ENCODE peak calls at places on chromosomes 13 and 19, in six cellular contexts. Z is HT1080, G is T-cell, E is activated T-cell treated with anti-CD3 and anti-CD28 coated beads for 1 hour, S is head of caudate nucleus, U is activated gamma-delta T cell treated with Interleukin-2 at 50 U/mL for 16 hours. L is an unnamed sample.

GRCh38 chr13:109974354-109974753 is 188.0 kb upstream of the IRS2 start:
- DNase-seq in Z (no peak), G (no peak), E (no peak), S (no peak), U (no peak), L (no peak)

GRCh38 chr13:77384999-77385398 is 58.1 kb upstream of the MYCBP2 start:
- DNase-seq in Z (no peak), G (no peak), E (no peak), S (no peak), U (no peak), L (no peak)

GRCh38 chr19:51125421-51126075 is 842 bp downstream of the SIGLEC9 start:
- DNase-seq in Z (no peak), G (no peak), E (no peak), S (no peak), U (no peak), L (no peak)

GRCh38 chr13:20833900-20834679 is 60.3 kb upstream of the EEF1AKMT1 start:
- DNase-seq in Z (no peak), G (no peak), E (no peak), S (no peak), U (no peak), L (no peak)

GRCh38 chr13:110883539-110883938 is 31.3 kb downstream of the ANKRD10 start:
- DNase-seq in Z (no peak), G (no peak), E (no peak), S (no peak), U (no peak), L (no peak)

GRCh38 chr13:75359266-75359665 is 122.7 kb downstream of the TBC1D4 start:
- DNase-seq in Z (peak; percentile 93), G (no peak), E (no peak), S (no peak), U (no peak), L (no peak)

GRCh38 chr13:40064723-40065122 is 409.3 kb downstream of the COG6 start:
- DNase-seq in Z (peak; percentile 81), G (no peak), E (no peak), S (no peak), U (no peak), L (no peak)

GRCh38 chr13:91361755-91362271 is 14.3 kb downstream of the MIR17HG start:
- DNase-seq in Z (no peak), G (no peak), E (no peak), S (no peak), U (no peak), L (no peak)